ENCODE peak calls at places on chromosomes 11 and 22, in six cellular contexts. G is H1, I is HepG2, J is SK-N-SH, N is GM12878, K is K562. A is an unnamed sample.

GRCh38 chr22:19535001-19535400 is 10.8 kb upstream of the CLDN5 start:
- DNase-seq in N (no peak), G (no peak), J (no peak), K (no peak), I (no peak), A (no peak)

GRCh38 chr22:36337365-36338130 is 50.2 kb downstream of the MYH9 start:
- DNase-seq in N (no peak), K (no peak), I (no peak), G (no peak), J (no peak), A (no peak)

GRCh38 chr11:75562836-75563484 is 907 bp downstream of the SERPINH1 start:
- DNase-seq in G (peak), K (peak), J (peak), I (no peak), N (no peak), A (no peak)

GRCh38 chr11:84899134-84899533 is 728.0 kb downstream of the DLG2 start:
- DNase-seq in J (no peak), K (no peak), N (no peak), G (no peak), I (no peak), A (no peak)

GRCh38 chr11:63839508-63840355 is 822 bp downstream of the MARK2 start:
- DNase-seq in I (no peak), K (peak), G (no peak), N (no peak), J (no peak), A (peak)

GRCh38 chr11:25992254-25992653 is 339.7 kb upstream of the ANO3 start:
- DNase-seq in N (no peak), J (no peak), G (no peak), K (no peak), I (no peak), A (no peak)

GRCh38 chr11:131615611-131616010 is 245.2 kb downstream of the NTM start:
- DNase-seq in J (no peak), N (no peak), K (no peak), I (no peak), G (no peak), A (no peak)

GRCh38 chr11:117410861-117411725 is 83.4 kb downstream of the CEP164 start:
- DNase-seq in K (no peak), N (no peak), I (peak), J (peak), G (no peak), A (no peak)

GRCh38 chr22:39291501-39291900 is 27.9 kb downstream of the RPL3 start:
- DNase-seq in J (no peak), N (no peak), K (no peak), G (no peak), I (no peak), A (no peak)

GRCh38 chr11:64864473-64865285 is 13.7 kb downstream of the EHD1 start:
- DNase-seq in G (no peak), J (no peak), K (no peak), I (no peak), N (no peak), A (no peak)

GRCh38 chr22:44229331-44229730 is 48.6 kb downstream of the PARVG start:
- DNase-seq in J (no peak), N (no peak), I (no peak), K (no peak), G (no peak), A (no peak)

GRCh38 chr11:77208535-77208934 is 80.5 kb downstream of the MYO7A start:
- DNase-seq in N (no peak), K (no peak), G (no peak), J (no peak), I (no peak), A (no peak)

GRCh38 chr22:48780597-48781277 is 1046.9 kb downstream of the BRD1 start:
- DNase-seq in N (no peak), J (no peak), G (no peak), K (no peak), I (no peak), A (no peak)

GRCh38 chr11:14905104-14906033 is 13.3 kb upstream of the CYP2R1 start:
- DNase-seq in K (no peak), N (no peak), J (peak), G (peak), I (no peak), A (no peak)

GRCh38 chr11:69030324-69030723 is 17.3 kb upstream of the MRGPRF start:
- DNase-seq in I (no peak), K (no peak), G (no peak), N (no peak), J (no peak), A (no peak)

GRCh38 chr11:86183694-86184093 is 60.9 kb upstream of the EED start:
- DNase-seq in I (no peak), G (no peak), J (no peak), N (no peak), K (peak), A (no peak)

GRCh38 chr11:126398721-126399120 is 43.2 kb downstream of the ST3GAL4 start:
- DNase-seq in K (no peak), J (no peak), I (no peak), G (no peak), N (no peak), A (no peak)

GRCh38 chr22:19571995-19572394 is 47.8 kb upstream of the CLDN5 start:
- DNase-seq in G (no peak), J (no peak), N (no peak), I (no peak), K (no peak), A (no peak)

GRCh38 chr11:73313652-73314051 is 5.6 kb downstream of the ARHGEF17 start:
- DNase-seq in I (no peak), N (no peak), J (no peak), K (no peak), G (no peak), A (no peak)

GRCh38 chr11:73647459-73648100 is 1.2 kb downstream of the PLEKHB1 start:
- DNase-seq in I (peak), J (peak), N (peak), K (peak), G (peak), A (peak)

GRCh38 chr11:2142300-2142759 is 3.1 kb upstream of the IGF2 start:
- DNase-seq in J (no peak), I (no peak), N (no peak), G (no peak), K (no peak), A (no peak)

GRCh38 chr22:44972363-44973083 is 37.3 kb downstream of the PHF21B start:
- DNase-seq in K (no peak), N (no peak), I (no peak), J (no peak), G (no peak), A (no peak)

GRCh38 chr11:94826415-94826814 is 58.3 kb downstream of the AMOTL1 start:
- DNase-seq in N (no peak), J (no peak), I (no peak), G (no peak), K (peak), A (no peak)

GRCh38 chr22:49667236-49667635 is 160.4 kb downstream of the BRD1 start:
- DNase-seq in J (no peak), G (peak), N (no peak), I (no peak), K (no peak), A (no peak)

GRCh38 chr22:26648011-26648497 is 9.3 kb upstream of the MIAT start:
- DNase-seq in J (peak), K (no peak), I (no peak), G (peak), N (no peak), A (no peak)

GRCh38 chr11:104962852-104963251 is 5.5 kb downstream of the CASP4 start:
- DNase-seq in I (no peak), J (no peak), K (no peak), G (no peak), N (no peak), A (no peak)

GRCh38 chr11:95147364-95147905 is 57.8 kb downstream of the ENDOD1 start:
- DNase-seq in K (peak), J (peak), I (peak), G (no peak), N (no peak), A (no peak)

GRCh38 chr22:37026325-37026724 is 6.8 kb downstream of the MPST start:
- DNase-seq in I (no peak), N (no peak), J (no peak), K (no peak), G (no peak), A (no peak)

GRCh38 chr22:44576311-44577260 is 78.6 kb upstream of the RTL6 start:
- DNase-seq in G (no peak), I (no peak), J (no peak), N (no peak), K (no peak), A (no peak)

GRCh38 chr11:19460718-19461405 is 220.1 kb upstream of the E2F8 start:
- DNase-seq in N (no peak), K (no peak), J (peak), G (no peak), I (no peak), A (no peak)

GRCh38 chr11:80872116-80872728 is 1431.4 kb upstream of the TENM4 start:
- DNase-seq in G (no peak), N (no peak), K (no peak), I (no peak), J (no peak), A (no peak)

GRCh38 chr11:40425168-40425567 is 1034.3 kb downstream of the LRRC4C start:
- DNase-seq in N (no peak), K (no peak), J (peak), G (no peak), I (no peak), A (no peak)

GRCh38 chr11:69637956-69638871 is 2.7 kb upstream of the CCND1 start:
- DNase-seq in J (peak), K (no peak), G (peak), I (no peak), N (no peak), A (no peak)

GRCh38 chr22:17890892-17891291 is 116.6 kb upstream of the BID start:
- DNase-seq in K (no peak), I (no peak), N (no peak), G (no peak), J (no peak), A (no peak)

GRCh38 chr11:10716122-10716521 is 22.6 kb upstream of the IRAG1 start:
- DNase-seq in N (no peak), K (peak), G (no peak), J (no peak), I (no peak), A (no peak)

GRCh38 chr22:37383342-37383741 is 43.9 kb downstream of the ELFN2 start:
- DNase-seq in N (no peak), G (no peak), I (no peak), J (no peak), K (no peak), A (no peak)

GRCh38 chr11:76510060-76511047 is 65.5 kb downstream of the EMSY start:
- DNase-seq in N (no peak), I (no peak), K (no peak), G (no peak), J (no peak), A (no peak)

GRCh38 chr11:44753965-44754645 is 27.3 kb downstream of the TSPAN18 start:
- DNase-seq in I (no peak), N (no peak), K (no peak), G (no peak), J (no peak), A (no peak)
- TF ChIP-seq POLR2AphosphoS5 in I (no peak), N (no peak), K (no peak), G (no peak), J (no peak), A (no peak)

GRCh38 chr11:106131998-106132397 is 54.5 kb downstream of the AASDHPPT start:
- DNase-seq in I (no peak), N (no peak), J (no peak), K (no peak), G (no peak), A (no peak)
- TF ChIP-seq GABPA in I (no peak), N (no peak), J (no peak), K (no peak), G (no peak), A (no peak)

GRCh38 chr22:21067075-21067900 is 21.5 kb downstream of the LRRC74B start:
- DNase-seq in J (no peak), I (no peak), G (no peak), N (no peak), K (no peak), A (no peak)

GRCh38 chr22:21070690-21071615 is 25.2 kb downstream of the LRRC74B start:
- DNase-seq in J (no peak), I (no peak), K (no peak), N (no peak), G (no peak), A (no peak)

GRCh38 chr22:21068681-21069276 is 23.0 kb downstream of the LRRC74B start:
- DNase-seq in J (no peak), N (no peak), I (no peak), K (no peak), G (no peak), A (no peak)

GRCh38 chr22:21067901-21068680 is 22.3 kb downstream of the LRRC74B start:
- DNase-seq in J (no peak), G (no peak), N (no peak), I (no peak), K (no peak), A (no peak)

DNA sequence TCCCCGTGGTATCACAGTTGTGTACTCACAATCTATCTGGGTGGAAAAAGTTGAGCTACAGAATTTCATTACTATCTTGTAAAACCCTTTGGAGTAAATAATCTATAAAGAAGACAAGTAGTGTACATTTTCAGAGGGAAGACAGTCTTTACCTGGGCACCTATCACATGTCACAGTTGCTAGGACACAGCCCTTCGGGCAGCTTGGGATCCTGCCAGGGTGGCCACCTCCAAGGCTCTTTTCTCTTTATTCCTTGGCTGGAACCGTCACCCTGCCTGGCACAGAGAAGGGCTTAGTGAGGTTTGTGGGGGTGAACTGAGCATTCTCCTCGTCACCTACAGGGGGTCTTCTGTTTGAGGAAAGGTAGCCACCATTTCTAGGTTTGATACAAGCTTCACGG is 23.6 kb downstream of the LRRC74B start:
- DNase-seq in K (no peak), G (no peak), I (no peak), N (no peak), J (no peak), A (no peak)
- H3K4me3 ChIP-seq in K (no peak), G (no peak), I (no peak), N (no peak), J (no peak), A (no peak)

DNA sequence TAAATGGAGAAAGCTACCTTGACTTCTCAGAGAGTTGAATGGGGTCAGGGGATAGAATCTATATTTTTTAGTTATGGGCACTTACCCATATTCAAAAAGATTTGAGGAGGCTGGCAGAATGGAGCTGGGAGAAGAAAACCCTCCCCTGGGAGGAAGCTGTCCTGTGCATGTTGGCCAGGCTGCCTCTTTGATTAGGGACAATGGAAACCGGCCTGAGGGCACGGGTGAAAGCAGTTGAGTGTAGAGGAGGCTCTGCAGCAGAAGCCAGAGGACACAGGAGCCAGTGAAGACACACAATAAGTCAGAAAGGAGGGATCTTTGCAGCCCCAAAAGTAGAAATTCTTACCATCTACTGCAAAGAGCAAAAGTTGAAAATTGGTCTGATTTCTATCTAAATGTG is 66.6 kb upstream of the B3GAT1 start:
- DNase-seq in G (no peak), K (no peak), N (no peak), I (no peak), J (peak), A (no peak)
- TF ChIP-seq POLR2AphosphoS5 in G (no peak), K (no peak), N (no peak), I (no peak), J (no peak), A (no peak)

GRCh38 chr11:33682446-33682845 is 18.2 kb downstream of the C11orf91 start:
- DNase-seq in I (no peak), G (no peak), K (no peak), J (no peak), N (no peak), A (no peak)
- TF ChIP-seq GABPA in I (no peak), G (no peak), K (no peak), J (no peak), N (no peak), A (no peak)

GRCh38 chr11:16262645-16262955 is 93.7 kb downstream of the SOX6 start:
- DNase-seq in J (no peak), K (no peak), I (no peak), N (no peak), G (no peak), A (no peak)

GRCh38 chr11:16266021-16266420 is 90.3 kb downstream of the SOX6 start:
- DNase-seq in J (no peak), G (no peak), K (no peak), I (no peak), N (no peak), A (no peak)

GRCh38 chr11:16265022-16265421 is 91.3 kb downstream of the SOX6 start:
- DNase-seq in N (no peak), J (no peak), K (no peak), G (no peak), I (no peak), A (no peak)

GRCh38 chr11:16261836-16262644 is 94.3 kb downstream of the SOX6 start:
- DNase-seq in N (no peak), G (no peak), J (no peak), K (no peak), I (peak), A (no peak)
- H3K4me3 ChIP-seq in N (no peak), G (no peak), J (no peak), K (no peak), I (no peak), A (no peak)

GRCh38 chr22:23553922-23554870 is 25.9 kb downstream of the IGLL1 start:
- DNase-seq in N (no peak), I (no peak), J (no peak), K (no peak), G (no peak), A (no peak)

GRCh38 chr22:23552573-23552972 is 27.5 kb downstream of the IGLL1 start:
- DNase-seq in I (no peak), G (no peak), N (no peak), J (no peak), K (no peak), A (no peak)

GRCh38 chr22:23551385-23551784 is 28.7 kb downstream of the IGLL1 start:
- DNase-seq in I (no peak), K (no peak), G (no peak), N (no peak), J (no peak), A (no peak)

GRCh38 chr22:23555118-23555517 is 25.0 kb downstream of the IGLL1 start:
- DNase-seq in G (no peak), I (no peak), N (no peak), J (no peak), K (no peak), A (no peak)

GRCh38 chr22:23553438-23553837 is 26.7 kb downstream of the IGLL1 start:
- DNase-seq in I (no peak), G (no peak), J (no peak), N (no peak), K (no peak), A (no peak)
- TF ChIP-seq POLR2AphosphoS5 in I (no peak), G (no peak), J (no peak), N (no peak), K (no peak), A (no peak)

GRCh38 chr11:128551641-128552335 is 35.6 kb downstream of the ETS1 start:
- DNase-seq in I (no peak), N (peak), J (no peak), G (no peak), K (no peak), A (no peak)

GRCh38 chr11:128550967-128551522 is 36.3 kb downstream of the ETS1 start:
- DNase-seq in J (no peak), N (no peak), I (no peak), G (no peak), K (no peak), A (no peak)

GRCh38 chr11:128555606-128556005 is 31.8 kb downstream of the ETS1 start:
- DNase-seq in I (peak), J (no peak), K (no peak), N (no peak), G (no peak), A (no peak)

GRCh38 chr11:128553662-128554392 is 33.5 kb downstream of the ETS1 start:
- DNase-seq in I (no peak), N (no peak), G (no peak), K (no peak), J (no peak), A (no peak)

GRCh38 chr11:128552783-128553661 is 34.3 kb downstream of the ETS1 start:
- DNase-seq in K (no peak), I (no peak), N (peak), G (no peak), J (no peak), A (peak)
- TF ChIP-seq GABPA in K (no peak), I (no peak), N (no peak), G (no peak), J (no peak), A (no peak)